ENCODE peak calls at places on chromosomes 6 and 20, in four cellular contexts. D is right cardiac atrium; T is lower lobe of right lung; G is CD8-positive, alpha-beta T cell. C is an unnamed sample.
A peak's percentile ranks its signal among the peaks of the same experiment; 100 is the strongest.

GRCh38 chr6:130132286-130132701 is 90.5 kb downstream of the SAMD3 start:
- DNase-seq in D (no peak), T (no peak), G (peak; percentile 74), C (no peak)

GRCh38 chr6:26087284-26088115 is at the start of gene HFE:
- DNase-seq in D (peak; percentile 58), T (peak; percentile 72), G (peak; percentile 58), C (no peak)

GRCh38 chr20:41111578-41111951 is 25.8 kb upstream of the PLCG1 start:
- DNase-seq in D (no peak), T (no peak), G (no peak), C (no peak)

GRCh38 chr6:113570176-113570575 is 287.0 kb upstream of the MARCKS start:
- DNase-seq in D (no peak), T (no peak), G (no peak), C (no peak)

GRCh38 chr20:46657618-46658017 is 6.4 kb upstream of the SLC13A3 start:
- DNase-seq in D (no peak), T (no peak), G (no peak), C (peak; percentile 42)

GRCh38 chr6:69122407-69122773 is 487.3 kb downstream of the ADGRB3 start:
- DNase-seq in D (no peak), T (no peak), G (no peak), C (no peak)

GRCh38 chr6:119129148-119129967 is 50.9 kb upstream of the FAM184A start:
- DNase-seq in D (no peak), T (no peak), G (no peak), C (no peak)

GRCh38 chr20:13299401-13299800 is 78.3 kb downstream of the ISM1 start:
- DNase-seq in D (no peak), T (no peak), G (no peak), C (no peak)

GRCh38 chr6:56515081-56515905 is 127.4 kb downstream of the DST start:
- DNase-seq in D (no peak), T (no peak), G (no peak), C (no peak)

GRCh38 chr20:1108437-1108920 is 9.9 kb upstream of the PSMF1 start:
- DNase-seq in D (peak; percentile 52), T (peak; percentile 65), G (peak; percentile 70), C (no peak)

GRCh38 chr6:169145991-169146501 is 107.6 kb downstream of the THBS2 start:
- DNase-seq in D (peak; percentile 33), T (no peak), G (no peak), C (no peak)

GRCh38 chr6:129073651-129074419 is 190.9 kb downstream of the LAMA2 start:
- DNase-seq in D (no peak), T (no peak), G (no peak), C (no peak)

GRCh38 chr20:58839474-58839874 is 11.2 kb downstream of the GNAS-AS1 start:
- DNase-seq in D (peak; percentile 52), T (no peak), G (peak; percentile 55), C (no peak)

GRCh38 chr20:25285091-25285647 is 37.3 kb downstream of the PYGB start:
- DNase-seq in D (no peak), T (peak; percentile 38), G (no peak), C (no peak)

GRCh38 chr6:40958740-40959139 is 80.3 kb downstream of the UNC5CL start:
- DNase-seq in D (no peak), T (no peak), G (no peak), C (no peak)

GRCh38 chr6:111129003-111129402 is 41.7 kb downstream of the SLC16A10 start:
- DNase-seq in D (peak; percentile 45), T (no peak), G (no peak), C (no peak)

GRCh38 chr6:168195712-168196111 is 116.7 kb upstream of the FRMD1 start:
- DNase-seq in D (no peak), T (no peak), G (peak; percentile 7), C (peak; percentile 64)

GRCh38 chr20:51899674-51900073 is 97.4 kb upstream of the SALL4 start:
- DNase-seq in D (no peak), T (no peak), G (no peak), C (no peak)

GRCh38 chr20:25676164-25676809 is 20.4 kb downstream of the ZNF337 start:
- DNase-seq in D (no peak), T (no peak), G (no peak), C (no peak)

GRCh38 chr6:137265574-137265973 is 46.4 kb upstream of the IFNGR1 start:
- DNase-seq in D (no peak), T (no peak), G (no peak), C (no peak)

GRCh38 chr6:166781331-166781730 is 154.3 kb upstream of the RPS6KA2 start:
- DNase-seq in D (no peak), T (no peak), G (no peak), C (peak; percentile 78)

GRCh38 chr20:38008233-38008944 is 24.9 kb downstream of the TTI1 start:
- DNase-seq in D (no peak), T (no peak), G (no peak), C (no peak)

GRCh38 chr6:41723936-41724637 is 11.3 kb downstream of the TFEB start:
- DNase-seq in D (no peak), T (no peak), G (no peak), C (no peak)

GRCh38 chr6:38415231-38416005 is 224.3 kb downstream of the BTBD9 start:
- DNase-seq in D (no peak), T (no peak), G (no peak), C (no peak)

GRCh38 chr20:39877792-39878191 is 811.2 kb downstream of the MAFB start:
- DNase-seq in D (no peak), T (no peak), G (no peak), C (no peak)

GRCh38 chr6:105608711-105609374 is 206.0 kb upstream of the PREP start:
- DNase-seq in D (no peak), T (peak; percentile 43), G (no peak), C (no peak)

GRCh38 chr20:14189794-14190402 is 147.5 kb downstream of the FLRT3 start:
- DNase-seq in D (no peak), T (no peak), G (no peak), C (no peak)

DNA sequence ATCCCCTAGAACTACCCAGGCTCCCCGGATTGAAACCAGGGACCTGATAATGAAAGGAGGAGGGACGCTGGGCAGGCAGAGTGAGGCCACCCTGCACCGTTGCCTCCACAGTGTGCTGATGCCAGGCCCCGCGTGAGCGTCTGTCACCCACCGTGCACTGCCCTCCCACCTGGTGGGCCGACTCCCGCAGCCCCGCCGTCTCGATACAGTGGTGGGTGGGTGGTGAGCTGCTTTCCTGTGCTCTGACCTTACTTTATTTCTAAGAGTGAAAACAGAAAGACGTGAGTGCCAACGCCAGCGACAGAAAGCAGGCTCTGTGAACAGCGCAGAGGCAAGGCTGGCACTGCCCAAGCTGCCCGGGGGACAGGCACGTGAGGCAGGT is 67.7 kb upstream of the SLCO4A1 start:
- DNase-seq in D (no peak), T (no peak), G (no peak), C (no peak)
- H3K27me3 ChIP-seq in D (no peaks in the 10 kb centered on the region), T (peaks cover 60% of the 10 kb centered on the region), G (peaks cover 8% of the 10 kb centered on the region), C (no peaks in the 10 kb centered on the region)

DNA sequence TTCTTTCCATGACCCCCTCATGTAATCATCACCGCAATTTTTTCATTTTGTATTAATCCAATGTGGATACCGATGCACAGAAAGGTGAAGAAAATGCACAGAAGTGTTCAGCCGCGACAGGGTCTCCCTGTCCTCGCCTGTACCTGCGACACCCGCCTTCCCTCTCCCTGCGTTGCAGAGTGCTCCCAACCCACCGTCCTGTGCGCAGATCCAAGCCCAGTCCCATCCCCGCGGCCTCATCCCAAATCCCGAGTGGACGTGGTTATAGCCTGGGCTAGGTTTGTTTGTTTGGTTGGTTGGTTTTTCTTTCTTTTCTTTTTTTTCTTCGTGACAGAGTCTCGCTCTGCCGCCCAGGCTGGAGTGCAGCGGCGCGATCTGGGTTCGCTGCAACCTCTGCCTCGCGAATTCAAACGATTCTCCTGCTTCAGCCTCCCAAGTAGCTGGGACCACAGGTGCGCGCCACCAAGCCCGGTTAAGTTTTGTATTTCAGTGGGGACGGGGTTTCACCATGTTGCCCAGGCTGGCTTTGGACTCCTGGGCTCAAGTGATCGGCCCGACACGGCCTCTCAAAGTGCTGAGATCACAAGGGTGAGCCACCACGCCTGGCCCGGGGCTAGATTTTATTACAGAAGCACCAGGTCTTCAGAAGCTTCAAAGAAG is 536 bp upstream of the RAET1G start:
- DNase-seq in D (no peak), T (no peak), G (no peak), C (no peak)
- H3K27me3 ChIP-seq in D (no peaks in the 10 kb centered on the region), T (peaks cover 9% of the 10 kb centered on the region), G (peaks cover 30% of the 10 kb centered on the region), C (no peaks in the 10 kb centered on the region)

GRCh38 chr6:1625352-1625773 is 15.6 kb downstream of the FOXC1 start:
- DNase-seq in D (no peak), T (no peak), G (no peak), C (no peak)

GRCh38 chr6:1624071-1624847 is 14.5 kb downstream of the FOXC1 start:
- DNase-seq in D (peak; percentile 63), T (peak; percentile 44), G (no peak), C (no peak)

GRCh38 chr6:1626481-1626880 is 16.8 kb downstream of the FOXC1 start:
- DNase-seq in D (no peak), T (no peak), G (no peak), C (no peak)

GRCh38 chr6:1624848-1625341 is 15.2 kb downstream of the FOXC1 start:
- DNase-seq in D (peak; percentile 66), T (no peak), G (no peak), C (no peak)

DNA sequence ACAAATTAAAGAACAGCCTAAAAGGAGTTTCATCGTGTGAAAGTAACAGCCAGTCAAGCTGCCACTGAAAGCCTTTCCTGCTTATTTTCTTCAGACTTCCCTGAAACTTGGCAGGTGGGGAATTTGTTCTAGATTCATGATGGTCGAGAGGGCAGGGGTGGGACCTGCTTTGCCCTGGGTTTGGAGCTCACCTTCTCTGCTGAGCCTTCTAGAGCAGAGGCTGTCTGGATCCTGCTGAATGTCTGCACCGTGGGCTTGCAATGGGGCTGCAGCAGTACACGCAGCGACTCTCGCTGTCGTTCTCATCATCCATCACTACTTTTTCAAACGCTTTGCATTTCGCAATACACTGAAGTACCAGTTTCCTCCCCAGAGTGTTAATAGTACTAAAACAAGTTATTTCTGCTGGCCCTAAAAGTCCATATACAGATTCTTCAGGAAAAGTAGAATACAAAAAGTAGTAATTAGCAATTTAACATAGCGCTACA is 16.3 kb downstream of the FOXC1 start:
- DNase-seq in D (no peak), T (no peak), G (no peak), C (no peak)
- H3K27me3 ChIP-seq in D (no peaks in the 10 kb centered on the region), T (peaks cover 81% of the 10 kb centered on the region), G (peaks cover 27% of the 10 kb centered on the region), C (no peaks in the 10 kb centered on the region)

GRCh38 chr20:9518776-9519175 is 4.4 kb downstream of the LAMP5 start:
- DNase-seq in D (no peak), T (no peak), G (no peak), C (no peak)
- H3K27me3 ChIP-seq in D (peaks cover 3% of the 10 kb centered on the region), T (peaks cover 48% of the 10 kb centered on the region), G (no peaks in the 10 kb centered on the region), C (no peaks in the 10 kb centered on the region)

C was measured in vagina.